ENCODE peak calls at places on chromosomes 3 and 15, in six cellular contexts. T is posterior cingulate gyrus, J is cardiac muscle cell, X is fibroblast of lung, Y is BJ, O is GM23248. E is an unnamed sample.

GRCh38 chr15:94968133-94968532 is 736.8 kb downstream of the MCTP2 start:
- DNase-seq in T (no peak), J (no peak), X (no peak), Y (no peak), O (no peak), E (peak; percentile 34)

GRCh38 chr3:97988784-97989568 is 16.7 kb upstream of the RIOX2 start:
- DNase-seq in T (no peak), J (no peak), X (no peak), Y (no peak), O (no peak), E (no peak)

GRCh38 chr3:24829011-24829581 is 334.4 kb upstream of the THRB start:
- DNase-seq in T (peak; percentile 61), J (peak; percentile 83), X (no peak), Y (no peak), O (peak; percentile 28), E (peak; percentile 47)

GRCh38 chr3:87145553-87145952 is 81.6 kb upstream of the CHMP2B start:
- DNase-seq in T (no peak), J (peak; percentile 12), X (no peak), Y (no peak), O (peak; percentile 23), E (peak; percentile 38)

GRCh38 chr15:77525907-77526581 is 105.4 kb downstream of the HMG20A start:
- DNase-seq in T (no peak), J (no peak), X (no peak), Y (no peak), O (no peak), E (no peak)

GRCh38 chr15:71114066-71114680 is 1.1 kb upstream of the THSD4 start:
- DNase-seq in T (no peak), J (no peak), X (no peak), Y (no peak), O (no peak), E (no peak)

GRCh38 chr15:95261546-95261945 is 1030.2 kb downstream of the MCTP2 start:
- DNase-seq in T (no peak), J (no peak), X (no peak), Y (no peak), O (no peak), E (no peak)

GRCh38 chr15:78715439-78715838 is 74.4 kb upstream of the CHRNB4 start:
- DNase-seq in T (no peak), J (no peak), X (peak; percentile 42), Y (no peak), O (peak; percentile 9), E (peak; percentile 34)

E was measured in Daoy.